ENCODE peak calls at places on chromosome 6, in five cellular contexts. J, U, V, P and C are unnamed samples. For H3K4me1, the result is how much of the 10 kb centered on the place peaks cover.

GRCh38 chr6:32436995-32437836 is 2.5 kb upstream of the HLA-DRA start:
- DNase-seq in P (no peak), J (no peak), V (no peak), U (no peak), C (no peak)

GRCh38 chr6:123803862-123804681 is at the start of gene NKAIN2:
- DNase-seq in U (peak), V (no peak), J (no peak), P (no peak), C (no peak)

GRCh38 chr6:83193747-83194582 is 808 bp downstream of the RWDD2A start:
- DNase-seq in V (peak), J (peak), P (peak), U (peak), C (no peak)

GRCh38 chr6:110629153-110629552 is 152.7 kb upstream of the SLC22A16 start:
- DNase-seq in P (no peak), J (no peak), U (no peak), V (no peak), C (no peak)

GRCh38 chr6:33570806-33571636 is 9.1 kb downstream of the BAK1 start:
- DNase-seq in V (peak), J (peak), P (peak), U (peak), C (peak)

GRCh38 chr6:113777601-113778000 is 79.5 kb upstream of the MARCKS start:
- DNase-seq in P (no peak), J (no peak), U (no peak), V (no peak), C (no peak)

GRCh38 chr6:63636516-63636968 is 940 bp downstream of the PHF3 start:
- DNase-seq in P (peak), U (peak), J (peak), V (peak), C (no peak)

GRCh38 chr6:568954-569523 is 87.9 kb downstream of the HUS1B start:
- DNase-seq in U (no peak), V (no peak), J (no peak), P (no peak), C (no peak)

GRCh38 chr6:164926686-164927085 is 382.7 kb downstream of the C6orf118 start:
- DNase-seq in J (no peak), V (no peak), U (no peak), P (no peak), C (no peak)

GRCh38 chr6:169169375-169169774 is 84.3 kb downstream of the THBS2 start:
- DNase-seq in U (no peak), V (no peak), P (no peak), J (peak), C (no peak)
- H3K4me1 ChIP-seq in U (under half), V (under half), P (under half), J (half or more), C (under half)

DNA sequence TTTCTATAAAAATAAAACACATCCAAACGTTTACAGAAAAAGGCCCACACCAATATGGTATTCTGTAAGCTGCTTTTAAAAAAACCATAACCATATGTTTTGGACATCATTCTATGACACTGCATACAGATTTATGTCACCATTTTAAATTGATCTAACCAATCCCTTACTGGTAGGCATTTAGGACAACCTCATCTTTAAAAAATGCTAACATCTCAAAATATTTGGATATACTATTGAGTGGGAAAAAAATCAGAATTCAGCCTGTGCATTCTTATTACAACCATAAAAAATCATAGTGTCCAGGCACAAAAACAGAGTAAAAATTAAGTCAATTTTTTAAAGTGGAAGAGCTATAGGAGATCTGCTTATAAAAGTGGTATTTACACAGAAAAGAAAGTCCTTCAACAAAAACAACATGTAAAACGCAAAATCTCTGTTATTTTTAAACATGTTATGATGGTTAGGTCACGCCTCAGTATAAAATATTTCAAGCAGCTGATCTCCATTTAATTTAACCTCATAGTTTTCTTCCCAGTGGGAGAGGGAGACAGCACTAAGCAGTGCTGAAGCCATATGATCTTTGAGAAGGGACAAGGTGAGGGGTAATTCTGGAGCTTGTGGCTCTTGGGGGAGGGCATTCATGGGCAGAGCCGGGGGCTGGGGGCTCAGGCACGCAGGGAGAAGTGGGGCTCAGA is 21.2 kb downstream of the TRAM2 start:
- DNase-seq in P (no peak), J (no peak), V (no peak), U (no peak), C (no peak)
- H3K4me1 ChIP-seq in P (under half), J (half or more), V (under half), U (under half), C (under half)

DNA sequence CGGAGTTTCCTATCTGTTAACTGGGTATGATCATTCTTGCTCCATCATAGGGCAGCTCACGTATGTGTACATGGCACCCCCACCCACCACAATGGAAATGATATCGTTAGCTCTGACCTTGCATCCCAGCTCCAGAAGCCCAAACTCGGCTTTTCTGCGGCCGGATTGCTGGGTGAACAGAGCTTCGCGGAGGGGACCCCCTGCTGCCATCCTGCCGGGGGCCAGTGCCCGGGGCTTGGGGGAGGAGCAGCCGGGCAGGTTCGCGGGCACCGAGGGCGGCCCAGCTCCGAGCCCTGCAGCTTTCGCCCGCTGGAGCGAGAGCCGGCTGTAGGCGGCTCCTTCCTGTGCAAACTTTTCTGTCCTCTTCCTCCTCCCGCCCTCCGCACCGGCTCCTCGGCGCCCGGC is 24.9 kb upstream of the FUCA2 start:
- DNase-seq in U (peak), V (no peak), P (peak), J (no peak), C (no peak)
- H3K4me1 ChIP-seq in U (under half), V (under half), P (under half), J (under half), C (under half)

GRCh38 chr6:9521152-9521530 is 893.7 kb downstream of the TFAP2A start:
- DNase-seq in U (no peak), J (no peak), V (no peak), P (no peak), C (no peak)

GRCh38 chr6:9520417-9521151 is 894.3 kb downstream of the TFAP2A start:
- DNase-seq in U (no peak), P (no peak), V (no peak), J (no peak), C (no peak)

GRCh38 chr6:9518433-9518832 is 896.4 kb downstream of the TFAP2A start:
- DNase-seq in P (no peak), V (no peak), U (no peak), J (no peak), C (no peak)

GRCh38 chr6:9516207-9516606 is 898.7 kb downstream of the TFAP2A start:
- DNase-seq in V (no peak), P (no peak), U (no peak), J (no peak), C (no peak)

DNA sequence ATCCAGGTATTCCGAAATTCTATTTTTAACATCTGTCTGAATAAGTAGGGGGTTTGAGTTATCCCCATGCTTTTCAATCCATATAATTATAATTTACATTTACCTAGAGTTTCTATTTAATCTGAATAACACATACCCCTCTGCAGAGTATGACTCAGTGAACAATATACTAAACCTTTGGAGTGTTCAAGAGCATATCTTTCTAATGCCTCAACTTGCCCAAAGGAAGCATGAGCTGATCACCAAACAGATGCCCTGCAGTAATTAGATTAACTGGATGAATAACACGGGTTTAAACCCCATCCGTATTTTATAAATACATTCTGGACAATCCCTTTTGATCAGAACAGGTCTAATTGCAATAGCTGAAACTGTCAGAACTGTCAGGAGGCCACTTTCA is 897.1 kb downstream of the TFAP2A start:
- DNase-seq in U (no peak), J (no peak), P (no peak), V (no peak), C (no peak)
- H3K4me1 ChIP-seq in U (under half), J (under half), P (under half), V (under half), C (under half)

GRCh38 chr6:11235062-11235461 is 2.6 kb upstream of the NEDD9 start:
- DNase-seq in U (no peak), V (no peak), P (no peak), J (no peak), C (no peak)
- H3K4me1 ChIP-seq in U (under half), V (under half), P (under half), J (under half), C (half or more)

DNA sequence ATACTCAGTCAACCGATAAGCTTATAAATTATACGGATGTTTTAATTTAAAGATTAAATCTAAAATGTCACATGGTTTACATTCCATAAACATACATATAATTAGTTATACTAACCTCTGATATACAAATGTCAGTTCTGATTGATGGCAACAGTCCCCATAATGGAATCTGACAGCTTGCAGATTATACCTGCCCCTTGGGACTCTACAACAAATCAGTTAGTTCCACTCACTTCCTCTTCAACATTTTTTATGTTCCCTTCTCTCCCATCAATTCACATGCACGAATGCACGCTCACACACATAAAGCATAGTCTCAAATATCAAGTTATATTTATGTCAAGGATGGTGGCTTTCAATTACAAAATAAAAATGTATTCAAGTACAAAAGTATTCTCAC is 150.5 kb downstream of the ASCC3 start:
- DNase-seq in P (no peak), V (no peak), J (no peak), U (no peak), C (no peak)
- H3K4me1 ChIP-seq in P (under half), V (under half), J (under half), U (under half), C (under half)

GRCh38 chr6:75609639-75610590 is 8.2 kb downstream of the SENP6 start:
- DNase-seq in U (no peak), P (no peak), J (no peak), V (no peak), C (no peak)
- H3K4me1 ChIP-seq in U (under half), P (half or more), J (under half), V (half or more), C (under half)

GRCh38 chr6:124970763-124971162 is 8.5 kb downstream of the RNF217 start:
- DNase-seq in J (no peak), P (no peak), V (no peak), U (no peak), C (no peak)

GRCh38 chr6:124973780-124974179 is 11.5 kb downstream of the RNF217 start:
- DNase-seq in U (no peak), P (no peak), J (no peak), V (no peak), C (no peak)

GRCh38 chr6:124968401-124968800 is 6.2 kb downstream of the RNF217 start:
- DNase-seq in V (no peak), J (no peak), U (no peak), P (no peak), C (no peak)

GRCh38 chr6:124967444-124967843 is 5.2 kb downstream of the RNF217 start:
- DNase-seq in V (peak), J (no peak), P (no peak), U (no peak), C (no peak)

GRCh38 chr6:124970243-124970642 is 8.0 kb downstream of the RNF217 start:
- DNase-seq in J (no peak), U (no peak), P (no peak), V (no peak), C (no peak)
- H3K4me1 ChIP-seq in J (under half), U (under half), P (under half), V (under half), C (under half)